ENCODE peak calls at places on chromosomes 3 and 15, in six cellular contexts. T, I, J, O, H and D are unnamed samples.
A peak's percentile ranks its signal among the peaks of the same experiment; 100 is the strongest.

GRCh38 chr15:83626171-83626802 is 27.6 kb upstream of the ADAMTSL3 start:
- DNase-seq in I (no peak), H (no peak), O (no peak), J (no peak), T (no peak), D (no peak)

GRCh38 chr3:129345971-129346370 is 67.3 kb downstream of the HMCES start:
- DNase-seq in H (no peak), O (no peak), T (no peak), I (no peak), J (no peak), D (no peak)

GRCh38 chr3:119403201-119403600 is 60.2 kb downstream of the TMEM39A start:
- DNase-seq in H (no peak), O (no peak), T (no peak), J (no peak), I (no peak), D (no peak)

GRCh38 chr15:71115567-71116351 is 488 bp downstream of the THSD4 start:
- DNase-seq in J (peak; percentile 44), T (peak; percentile 73), O (peak; percentile 59), I (peak; percentile 73), H (peak; percentile 63), D (no peak)

GRCh38 chr15:62796296-62796695 is 246.3 kb upstream of the TPM1 start:
- DNase-seq in I (no peak), J (no peak), T (no peak), O (no peak), H (no peak), D (no peak)

GRCh38 chr3:134559591-134559990 is 73.7 kb downstream of the CEP63 start:
- DNase-seq in H (no peak), J (no peak), I (no peak), O (no peak), T (no peak), D (no peak)

GRCh38 chr3:160612386-160613115 is 47.2 kb upstream of the KPNA4 start:
- DNase-seq in J (no peak), I (no peak), H (no peak), T (no peak), O (no peak), D (no peak)

GRCh38 chr15:79018960-79019359 is 71.6 kb downstream of the RASGRF1 start:
- DNase-seq in J (no peak), H (no peak), O (no peak), T (no peak), I (no peak), D (no peak)

GRCh38 chr3:186953011-186953487 is 22.7 kb downstream of the ST6GAL1 start:
- DNase-seq in J (no peak), H (no peak), O (no peak), I (no peak), T (no peak), D (no peak)

GRCh38 chr15:79676621-79677020 is 220.2 kb downstream of the MTHFS start:
- DNase-seq in T (no peak), H (no peak), J (no peak), O (no peak), I (no peak), D (no peak)

GRCh38 chr15:89130194-89130593 is 41.9 kb downstream of the ABHD2 start:
- DNase-seq in T (peak; percentile 48), J (no peak), H (no peak), O (no peak), I (no peak), D (no peak)

GRCh38 chr15:67384761-67385160 is 130.2 kb downstream of the IQCH start:
- DNase-seq in I (no peak), J (no peak), O (no peak), T (no peak), H (no peak), D (no peak)

GRCh38 chr15:56989411-56989924 is 71.0 kb downstream of the TCF12 start:
- DNase-seq in I (no peak), O (no peak), H (no peak), J (no peak), T (no peak), D (no peak)

GRCh38 chr3:181635141-181635540 is 76.6 kb upstream of the SOX2 start:
- DNase-seq in I (no peak), H (no peak), T (no peak), J (no peak), O (no peak), D (no peak)

GRCh38 chr3:72487078-72487765 is 361.0 kb downstream of the SHQ1 start:
- DNase-seq in T (peak; percentile 86), I (peak; percentile 90), O (no peak), J (peak; percentile 38), H (peak; percentile 92), D (peak; percentile 65)

GRCh38 chr3:181952221-181952620 is 240.5 kb downstream of the SOX2 start:
- DNase-seq in I (no peak), O (no peak), J (no peak), H (no peak), T (no peak), D (no peak)

GRCh38 chr3:42960781-42961180 is 18.3 kb upstream of the GASK1A start:
- DNase-seq in I (no peak), O (no peak), H (no peak), J (no peak), T (no peak), D (no peak)

GRCh38 chr3:39809181-39809994 is at the start of gene MYRIP:
- DNase-seq in O (peak; percentile 67), T (peak; percentile 77), I (peak; percentile 77), H (peak; percentile 59), J (peak; percentile 31), D (no peak)

GRCh38 chr3:55512586-55513343 is 25.7 kb upstream of the WNT5A start:
- DNase-seq in J (no peak), H (no peak), T (no peak), O (no peak), I (no peak), D (no peak)

GRCh38 chr3:143885803-143886427 is 37.6 kb upstream of the SLC9A9 start:
- DNase-seq in T (no peak), O (peak; percentile 32), J (no peak), H (peak; percentile 40), I (no peak), D (no peak)

GRCh38 chr3:40458473-40458872 is 1.3 kb downstream of the RPL14 start:
- DNase-seq in H (no peak), O (no peak), J (no peak), T (no peak), I (no peak), D (no peak)

GRCh38 chr3:184717608-184717995 is 5.7 kb upstream of the MAGEF1 start:
- DNase-seq in O (no peak), H (no peak), I (no peak), T (no peak), J (no peak), D (no peak)

GRCh38 chr15:25486051-25486450 is 47.2 kb upstream of the UBE3A start:
- DNase-seq in J (no peak), H (no peak), I (no peak), O (no peak), T (no peak), D (no peak)

GRCh38 chr15:25478313-25478712 is 39.5 kb upstream of the UBE3A start:
- DNase-seq in T (no peak), J (no peak), O (no peak), H (no peak), I (no peak), D (no peak)

GRCh38 chr15:25477816-25478215 is 39.0 kb upstream of the UBE3A start:
- DNase-seq in J (no peak), I (no peak), T (no peak), H (no peak), O (no peak), D (no peak)

DNA sequence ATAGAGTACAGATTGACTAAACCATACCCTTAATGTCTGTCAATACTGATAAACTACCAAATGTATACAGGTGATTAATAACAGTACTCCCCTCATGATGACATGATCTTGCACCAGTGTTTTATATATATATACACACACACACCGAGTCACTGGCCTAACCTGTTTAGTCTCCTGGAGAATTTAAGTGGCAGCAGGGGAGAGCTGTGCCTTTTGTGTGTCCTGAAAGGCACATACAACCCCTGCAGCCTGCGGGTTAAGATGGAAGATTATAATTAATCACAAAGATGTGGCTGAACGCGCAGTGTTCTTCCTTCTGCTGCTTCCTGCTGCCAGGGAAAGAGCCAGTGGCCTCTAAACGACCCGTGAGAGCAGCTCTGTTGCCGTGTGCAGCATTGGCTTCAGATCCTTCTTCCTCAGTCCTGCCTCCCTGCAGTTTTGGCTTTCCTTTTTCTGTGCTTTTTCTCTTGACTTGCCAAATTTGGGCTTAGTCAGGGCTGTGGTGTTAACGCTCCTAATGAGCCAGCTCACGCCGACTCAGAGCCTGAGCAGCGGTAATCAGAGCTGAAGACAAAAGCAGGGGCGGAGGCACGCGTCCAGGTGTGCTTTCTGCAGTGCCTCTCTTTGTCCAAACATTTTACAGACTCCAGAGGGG is 42.5 kb upstream of the UBE3A start:
- DNase-seq in T (peak; percentile 25), J (no peak), O (no peak), H (no peak), I (no peak), D (no peak)
- H3K4me3 ChIP-seq in T (peak overlapping the region; percentile 23), J (no peak overlapping the region), O (no peak overlapping the region), H (no peak overlapping the region), I (no peak overlapping the region), D (no peak overlapping the region)

DNA sequence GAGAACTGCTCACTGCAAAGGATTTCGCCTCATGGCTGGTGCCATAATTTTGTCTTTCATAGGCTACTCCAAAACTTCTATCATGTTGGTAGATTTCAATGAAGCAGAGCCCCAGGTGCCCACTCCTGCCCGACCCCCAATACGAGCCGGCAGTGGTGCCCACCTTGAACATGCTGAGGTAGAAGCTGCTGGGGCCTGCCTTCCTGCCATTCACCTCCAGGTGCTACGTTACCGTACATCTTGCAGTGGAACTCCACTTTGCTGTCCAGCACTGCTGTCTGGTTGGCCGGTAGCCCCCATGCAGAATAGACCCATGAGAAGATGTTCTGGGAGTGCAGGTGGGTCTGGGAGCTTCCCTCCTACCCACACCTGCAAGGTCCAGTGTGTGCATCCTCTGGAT is 502.8 kb upstream of the TBL1XR1 start:
- DNase-seq in T (no peak), H (no peak), I (no peak), J (no peak), O (no peak), D (no peak)
- H3K9me3 ChIP-seq in T (no peaks in the 10 kb centered on the region), H (no peaks in the 10 kb centered on the region), I (no peaks in the 10 kb centered on the region), J (no peaks in the 10 kb centered on the region), O (no peaks in the 10 kb centered on the region), D (no peaks in the 10 kb centered on the region)

GRCh38 chr15:75191235-75191634 is 10.4 kb upstream of the C15orf39 start:
- DNase-seq in J (no peak), O (no peak), I (no peak), T (no peak), H (no peak), D (no peak)
- H3K4me3 ChIP-seq in J (no peak overlapping the region), O (no peak overlapping the region), I (no peak overlapping the region), T (no peak overlapping the region), H (no peak overlapping the region), D (no peak overlapping the region)

DNA sequence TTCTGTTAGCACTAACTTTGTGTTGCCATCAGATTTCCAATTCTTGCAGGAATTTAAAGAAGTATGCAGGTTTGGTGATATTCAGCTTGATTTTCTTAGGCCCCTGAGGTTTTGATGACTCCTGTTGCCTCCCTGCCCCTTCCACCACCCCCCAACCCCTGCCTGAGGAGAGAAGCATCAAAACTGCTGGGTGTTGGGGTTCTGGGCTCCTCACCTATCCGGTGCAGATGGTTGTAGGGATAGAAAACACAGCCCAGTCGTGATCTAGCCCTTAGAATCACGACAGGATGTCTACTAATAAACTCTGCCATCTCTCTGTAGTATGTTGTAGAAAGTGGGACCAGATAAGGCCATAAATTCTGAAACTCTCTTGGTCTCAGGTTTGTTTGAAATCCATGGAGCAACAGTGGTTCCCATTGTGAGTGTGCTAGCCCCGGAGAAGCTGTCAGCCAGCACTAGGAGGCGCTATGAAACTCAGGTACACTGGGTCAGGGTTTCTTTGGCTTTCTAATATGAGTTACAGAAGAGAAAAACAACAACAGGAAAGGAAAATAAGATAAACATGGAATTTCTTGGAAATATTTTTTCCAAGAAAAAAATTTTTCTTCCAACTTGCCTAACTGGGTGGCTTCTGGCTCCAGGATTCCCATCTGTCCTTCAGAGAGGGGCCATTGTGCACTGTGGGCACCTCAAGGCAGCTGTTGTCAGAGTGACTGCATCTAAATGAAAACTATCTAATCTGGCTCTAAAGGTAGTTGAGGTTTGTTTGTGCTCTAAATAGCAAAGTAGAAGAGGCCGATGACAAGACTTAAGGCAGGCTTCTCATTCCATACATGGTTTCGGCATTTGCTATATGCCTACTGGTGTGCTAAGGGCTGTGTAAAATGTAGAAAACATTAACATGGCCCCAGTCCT is 8.7 kb downstream of the SRP14 start:
- DNase-seq in H (no peak), O (peak; percentile 42), J (no peak), I (no peak), T (no peak), D (no peak)
- H3K9me3 ChIP-seq in H (no peaks in the 10 kb centered on the region), O (no peaks in the 10 kb centered on the region), J (no peaks in the 10 kb centered on the region), I (no peaks in the 10 kb centered on the region), T (no peaks in the 10 kb centered on the region), D (no peaks in the 10 kb centered on the region)